ENCODE peak calls at places on chromosomes 16 and 17, in seven cellular contexts. Z is aorta; L is KBM-7; C is CD4-positive, alpha-beta T cell; R is T-helper 2 cell; I is anterior cingulate cortex; G is amniotic epithelial cell. F is an unnamed sample.

GRCh38 chr16:56204836-56205235 is 13.5 kb downstream of the GNAO1 start:
- DNase-seq in G (no peak), C (no peak), I (no peak), Z (no peak), R (no peak), L (no peak), F (no peak)

GRCh38 chr17:44970136-44970737 is 2.1 kb upstream of the C1QL1 start:
- DNase-seq in C (no peak), L (no peak), G (no peak), Z (peak), R (no peak), I (peak), F (no peak)

GRCh38 chr16:11629071-11630030 is 38.9 kb upstream of the SNN start:
- DNase-seq in C (no peak), Z (no peak), L (peak), I (no peak), R (no peak), G (peak), F (no peak)

GRCh38 chr16:57531253-57531575 is 5.2 kb downstream of the CCDC102A start:
- DNase-seq in I (no peak), R (no peak), L (no peak), Z (no peak), G (no peak), C (no peak), F (no peak)

GRCh38 chr16:56606688-56607618 is 1.4 kb upstream of the MT2A start:
- DNase-seq in L (peak), I (no peak), G (peak), Z (peak), C (no peak), R (peak), F (no peak)

GRCh38 chr17:36088559-36089376 is 1.2 kb downstream of the CCL3 start:
- DNase-seq in R (no peak), I (no peak), G (no peak), Z (no peak), C (no peak), L (no peak), F (no peak)

GRCh38 chr17:35183332-35183731 is 10.9 kb downstream of the SLC35G3 start:
- DNase-seq in R (no peak), G (no peak), I (no peak), C (no peak), Z (no peak), L (no peak), F (no peak)

GRCh38 chr16:65120811-65121721 is 797 bp downstream of the CDH11 start:
- DNase-seq in L (no peak), G (peak), Z (peak), C (no peak), I (peak), R (no peak), F (no peak)

GRCh38 chr17:7294614-7295153 is at the start of gene YBX2:
- DNase-seq in Z (peak), R (peak), C (peak), G (no peak), I (peak), L (peak), F (no peak)